ENCODE peak calls at places on chromosome X, in nine cellular contexts. R is Peyer's patch, I is right lobe of liver, X is uterus, V is heart left ventricle, C is body of pancreas, Z is A549, J is upper lobe of left lung, W is stomach. U is an unnamed sample.

GRCh38 chrX:76428243-76429130 is 977 bp downstream of the MAGEE1 start:
- DNase-seq in V (peak), C (peak), W (peak), X (peak), Z (no peak), J (no peak), R (peak), I (peak), U (no peak)

GRCh38 chrX:152444338-152444737 is 6.8 kb downstream of the GABRA3 start:
- DNase-seq in J (no peak), R (no peak), Z (no peak), I (no peak), X (no peak), V (no peak), W (no peak), C (no peak), U (no peak)

GRCh38 chrX:147848543-147849448 is 62.9 kb upstream of the FMR1 start:
- DNase-seq in C (no peak), W (no peak), J (no peak), V (no peak), R (no peak), Z (no peak), I (no peak), X (no peak), U (no peak)

GRCh38 chrX:31228909-31229308 is 157.1 kb upstream of the FTHL17 start:
- DNase-seq in J (no peak), C (no peak), X (no peak), Z (no peak), V (no peak), I (no peak), R (no peak), W (no peak), U (peak)

GRCh38 chrX:39854772-39855747 is 242.7 kb downstream of the BCOR start:
- DNase-seq in W (no peak), V (no peak), J (peak), R (peak), Z (no peak), I (no peak), C (no peak), X (no peak), U (peak)

GRCh38 chrX:56728752-56729151 is 291 bp upstream of the NBDY start:
- DNase-seq in J (no peak), R (peak), W (no peak), Z (peak), X (no peak), C (no peak), V (no peak), I (no peak), U (peak)

GRCh38 chrX:11789809-11790208 is 31.8 kb downstream of the MSL3 start:
- DNase-seq in R (no peak), I (no peak), V (no peak), C (no peak), X (no peak), Z (no peak), W (no peak), J (no peak), U (no peak)

GRCh38 chrX:40908026-40908425 is 172.7 kb upstream of the MED14 start:
- DNase-seq in J (no peak), R (no peak), C (no peak), W (no peak), V (no peak), Z (no peak), I (no peak), X (no peak), U (no peak)

GRCh38 chrX:47278684-47279083 is 45.9 kb downstream of the USP11 start:
- DNase-seq in Z (peak), V (no peak), R (no peak), W (no peak), C (no peak), J (no peak), X (no peak), I (no peak), U (no peak)

GRCh38 chrX:103124284-103124683 is 31.3 kb upstream of the NXF3 start:
- DNase-seq in V (no peak), Z (no peak), X (no peak), W (no peak), I (no peak), R (no peak), C (no peak), J (no peak), U (no peak)

GRCh38 chrX:133838761-133839676 is 146.4 kb downstream of the GPC3 start:
- DNase-seq in C (peak), Z (peak), W (no peak), V (no peak), X (no peak), I (peak), J (no peak), R (peak), U (peak)

GRCh38 chrX:146396409-146396808 is 413.2 kb upstream of the CXorf51B start:
- DNase-seq in V (no peak), W (no peak), I (peak), J (no peak), C (no peak), R (no peak), X (no peak), Z (no peak), U (peak)

GRCh38 chrX:14872355-14872754 is 514 bp downstream of the FANCB start:
- DNase-seq in W (no peak), R (no peak), J (no peak), C (no peak), X (no peak), V (no peak), Z (no peak), I (no peak), U (peak)
- H3K4me3 ChIP-seq in W (peak), R (peak), J (peak), C (peak), X (peak), V (no peak), Z (peak), I (no peak), U (peak)

DNA sequence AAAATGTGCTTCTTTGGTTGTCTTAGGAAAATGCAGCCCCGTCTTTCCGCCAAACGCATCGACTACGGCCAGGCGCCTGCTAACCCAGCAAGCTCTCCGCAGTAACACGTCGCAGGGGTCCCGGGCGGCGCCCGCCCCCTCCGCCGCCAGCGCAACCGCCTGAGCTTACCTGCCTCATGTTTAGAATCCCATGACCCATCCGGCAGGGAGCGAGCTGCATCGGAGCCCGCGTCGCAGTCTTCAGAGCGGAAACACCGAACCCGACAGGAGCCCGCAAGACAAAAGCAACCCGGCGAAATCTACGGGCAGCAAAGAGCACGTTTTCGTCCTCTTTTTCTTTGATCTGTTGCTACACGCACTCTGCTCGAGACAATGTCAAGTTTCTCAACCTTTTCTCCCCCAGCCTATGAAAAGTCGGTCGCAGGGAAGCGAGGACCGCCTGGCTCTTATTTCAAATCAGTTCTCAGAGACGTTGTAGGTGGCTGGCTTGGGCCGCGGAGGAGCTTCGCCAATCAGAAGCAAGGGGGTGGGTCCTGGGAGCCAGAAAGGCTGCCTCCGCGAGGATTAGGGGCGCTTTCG is at the start of gene MID1:
- DNase-seq in I (peak), Z (peak), C (peak), V (peak), R (peak), X (peak), W (peak), J (peak), U (no peak)
- TF ChIP-seq POLR2A in I (peak), Z (peak), C (peak), V (peak), R (peak), X (peak), W (no peak), J (no peak), U (no peak)

DNA sequence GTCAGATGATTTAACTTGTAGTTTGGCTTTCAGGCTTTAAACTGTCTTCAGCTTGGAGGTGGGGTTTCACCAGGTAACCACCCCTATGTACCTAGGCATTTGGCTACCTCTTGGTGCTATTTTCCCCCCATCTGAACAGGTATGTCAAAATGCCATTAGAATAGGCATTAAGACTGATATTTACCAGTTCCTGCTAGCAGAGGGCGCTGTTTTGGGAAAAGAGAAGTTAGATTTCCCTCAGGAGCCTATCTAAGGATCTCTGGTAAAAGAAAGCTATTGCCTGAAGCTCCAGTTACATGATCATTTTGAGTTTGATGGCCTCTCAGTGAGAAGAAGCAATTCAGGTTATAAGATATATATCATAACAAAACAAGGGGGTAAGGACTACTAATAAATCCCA is 879.1 kb downstream of the SH3BGRL start:
- DNase-seq in I (no peak), R (no peak), W (no peak), V (no peak), Z (no peak), C (no peak), X (no peak), J (no peak), U (peak)
- TF ChIP-seq CTCF in I (peak), R (no peak), W (no peak), V (no peak), Z (no peak), C (no peak), X (no peak), J (no peak), U (no peak)

DNA sequence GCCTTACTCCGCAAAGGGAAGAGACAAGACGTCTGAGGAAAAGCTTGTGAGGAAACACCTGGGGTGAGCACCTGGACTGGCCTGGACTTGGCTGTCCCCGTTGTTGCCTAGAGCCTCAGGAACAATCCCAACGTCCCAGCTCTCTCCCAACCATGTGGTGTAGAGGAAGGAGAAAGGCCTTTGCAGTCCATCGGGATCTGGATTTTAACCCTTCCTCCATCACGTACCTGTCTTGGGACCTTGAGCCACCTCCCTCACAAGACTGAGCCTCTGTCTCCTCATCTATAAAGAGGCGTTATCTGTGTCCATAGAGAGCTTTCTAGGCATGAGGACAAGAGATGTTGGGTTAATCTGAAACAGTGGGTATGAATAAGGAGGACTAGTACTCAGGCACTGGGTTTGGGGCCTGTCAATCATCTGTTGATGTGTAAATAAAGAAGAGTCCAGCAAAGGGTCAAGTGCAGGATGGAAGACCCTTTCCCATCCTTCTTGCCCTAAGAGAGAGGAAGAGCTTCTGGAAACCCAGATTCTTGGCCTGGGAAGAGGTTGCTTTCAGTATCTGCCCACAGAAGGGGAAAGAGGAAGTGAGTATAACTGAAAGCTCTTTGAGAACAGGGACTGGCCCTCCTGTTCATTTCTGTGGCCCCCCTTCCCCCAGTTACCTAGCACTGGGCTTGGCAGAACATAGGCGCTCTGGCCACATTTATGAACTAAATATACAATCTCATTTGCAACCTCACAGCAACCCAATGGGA is 137.1 kb downstream of the PJA1 start:
- DNase-seq in I (no peak), R (no peak), J (no peak), X (no peak), V (no peak), C (no peak), Z (no peak), W (no peak), U (peak)
- H3K4me3 ChIP-seq in I (no peak), R (no peak), J (no peak), X (no peak), V (no peak), C (no peak), Z (no peak), W (no peak), U (no peak)

DNA sequence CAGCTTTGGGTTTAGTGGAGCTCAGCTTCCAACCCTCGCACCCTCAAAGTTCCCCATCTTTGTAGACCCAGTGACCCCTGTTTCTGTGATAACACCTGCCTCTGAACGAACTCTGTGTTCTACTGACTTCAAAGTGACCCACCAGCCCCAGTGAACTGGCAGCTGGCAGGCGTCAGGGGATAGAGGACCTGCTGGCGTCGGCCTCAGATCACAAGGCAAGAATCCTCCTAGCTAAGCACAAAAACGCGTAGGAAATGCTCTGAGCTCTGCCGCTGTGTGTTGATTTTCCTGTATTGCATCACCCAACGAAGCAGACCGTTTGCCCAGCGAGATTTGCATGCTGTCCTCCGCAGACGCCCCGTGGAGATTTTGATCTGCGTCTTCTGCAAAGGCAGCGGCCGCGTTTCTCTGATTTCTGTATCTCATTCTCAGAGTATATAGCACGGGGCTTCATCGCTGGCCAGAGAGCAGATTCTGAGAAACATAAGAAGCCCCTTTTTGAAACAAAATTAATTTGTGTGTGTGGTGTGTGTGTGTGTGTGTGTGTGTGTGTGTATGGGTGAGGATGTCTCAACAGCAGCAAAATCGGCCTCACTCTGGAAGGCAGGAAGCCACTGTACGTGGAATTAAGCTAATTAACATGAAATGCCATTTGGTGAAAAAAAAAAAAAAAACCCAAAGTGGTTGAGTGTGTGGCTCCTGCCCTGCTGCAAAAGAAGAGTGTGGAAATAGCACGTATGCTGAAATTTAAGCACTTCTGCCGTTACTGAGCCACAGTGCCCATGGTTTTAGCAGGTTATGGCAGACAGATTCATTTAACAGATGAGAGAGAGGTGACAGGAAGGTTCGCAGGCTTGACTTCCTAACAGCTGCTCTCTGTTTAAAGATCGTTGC is 29.2 kb upstream of the ASMTL start:
- DNase-seq in I (peak), V (peak), R (peak), Z (peak), J (peak), C (peak), W (peak), X (no peak), U (peak)
- TF ChIP-seq POLR2A in I (no peak), V (no peak), R (no peak), Z (no peak), J (no peak), C (peak), W (no peak), X (no peak), U (no peak)

GRCh38 chrX:100636321-100636991 is at the start of gene TSPAN6:
- DNase-seq in J (peak), I (peak), C (peak), Z (peak), V (peak), R (peak), X (peak), W (peak), U (peak)
- TF ChIP-seq CTCF in J (peak), I (peak), C (peak), Z (peak), V (peak), R (peak), X (peak), W (peak), U (peak)

DNA sequence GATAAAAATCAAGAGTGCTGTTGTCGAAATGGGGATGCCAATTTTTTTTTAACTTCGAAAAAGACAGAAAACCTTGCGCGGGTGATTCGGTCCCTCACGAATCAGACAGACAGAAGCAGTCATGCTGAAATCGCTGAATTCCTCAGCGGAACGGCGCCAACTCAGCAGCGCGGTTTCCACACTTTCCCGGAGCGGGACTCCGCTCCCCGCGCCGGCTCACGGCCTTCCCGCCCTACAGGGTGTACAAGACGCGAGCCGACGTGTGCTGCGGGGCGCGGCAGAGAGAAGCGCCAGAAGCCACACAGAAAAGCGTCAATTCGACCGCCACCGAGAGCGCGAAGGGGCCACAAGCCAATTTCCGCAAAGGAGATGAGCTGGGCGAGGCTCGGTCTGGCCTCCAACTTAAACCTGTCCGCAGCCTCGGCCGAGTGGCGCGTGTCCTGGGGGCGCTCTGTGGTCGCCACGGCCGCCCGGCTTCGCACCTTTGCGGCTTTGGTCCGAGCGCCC is 1.3 kb downstream of the NEXMIF start:
- DNase-seq in R (peak), W (no peak), X (peak), J (no peak), I (no peak), C (peak), V (no peak), Z (no peak), U (no peak)
- H3K4me3 ChIP-seq in R (peak), W (peak), X (peak), J (peak), I (peak), C (no peak), V (peak), Z (peak), U (no peak)

GRCh38 chrX:118973389-118974087 is 880 bp upstream of the LONRF3 start:
- DNase-seq in Z (no peak), V (peak), J (peak), C (peak), W (no peak), I (peak), X (peak), R (no peak), U (peak)

GRCh38 chrX:118975831-118976598 is 1.6 kb downstream of the LONRF3 start:
- DNase-seq in W (peak), X (peak), R (peak), I (peak), Z (peak), V (peak), C (peak), J (peak), U (peak)

GRCh38 chrX:118974088-118974907 is at the start of gene LONRF3:
- DNase-seq in J (peak), I (peak), Z (peak), W (peak), X (peak), V (peak), R (peak), C (peak), U (peak)

GRCh38 chrX:118976599-118977340 is 2.4 kb downstream of the LONRF3 start:
- DNase-seq in I (peak), W (peak), C (peak), R (peak), J (peak), X (peak), V (peak), Z (peak), U (peak)

DNA sequence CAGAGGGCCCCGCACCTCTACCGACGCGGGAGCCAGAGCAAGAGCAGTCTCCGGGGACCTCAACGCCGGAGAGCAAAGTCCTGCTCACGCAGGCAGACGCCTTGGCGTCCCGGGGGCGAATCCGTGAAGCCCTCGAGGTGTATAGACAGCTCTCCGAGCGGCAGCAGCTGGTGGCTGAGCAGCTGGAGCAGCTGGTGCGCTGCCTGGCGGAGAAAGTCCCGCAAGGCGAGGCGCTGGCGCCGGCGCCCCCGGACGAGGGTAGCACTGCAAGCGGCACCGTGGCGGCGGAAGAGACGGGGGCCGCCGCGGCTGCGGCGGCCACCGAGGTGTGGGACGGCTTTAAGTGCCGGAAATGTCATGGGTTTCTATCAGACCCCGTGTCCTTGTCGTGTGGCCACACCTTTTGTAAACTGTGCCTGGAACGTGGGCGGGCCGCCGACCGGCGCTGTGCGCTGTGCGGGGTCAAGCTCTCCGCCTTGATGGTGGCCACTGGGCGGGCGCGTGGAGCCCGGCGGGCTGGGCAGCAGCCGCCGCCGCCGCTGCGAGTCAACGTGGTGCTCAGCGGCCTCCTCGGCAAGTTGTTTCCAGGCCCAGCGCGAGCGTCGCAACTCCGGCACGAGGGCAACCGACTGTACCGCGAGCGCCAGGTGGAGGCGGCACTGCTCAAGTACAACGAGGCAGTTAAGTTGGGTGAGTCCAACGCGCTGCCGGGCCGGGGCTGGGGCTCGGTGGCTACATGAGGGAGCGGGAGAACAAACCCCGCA is 672 bp downstream of the LONRF3 start:
- DNase-seq in V (peak), W (peak), I (peak), X (peak), C (peak), R (peak), J (peak), Z (no peak), U (peak)
- TF ChIP-seq POLR2A in V (no peak), W (no peak), I (peak), X (no peak), C (no peak), R (no peak), J (no peak), Z (no peak), U (no peak)

U was measured in NB4.